ENCODE peak calls at places on chromosomes 7 and 10, in seven cellular contexts. E is HepG2, I is GM12878, Q is HCT116, N is K562, V is SK-N-SH, M is H1. O is an unnamed sample.

GRCh38 chr10:96512524-96512991 is 1.2 kb downstream of the TLL2 start:
- DNase-seq in N (no peak), V (peak), E (no peak), I (no peak), M (peak), Q (no peak), O (no peak)

GRCh38 chr10:33666686-33667480 is 332.4 kb upstream of the NRP1 start:
- DNase-seq in I (no peak), N (no peak), M (no peak), V (no peak), Q (no peak), E (no peak), O (no peak)

GRCh38 chr7:134375206-134375605 is 58.5 kb upstream of the SLC35B4 start:
- DNase-seq in V (no peak), Q (no peak), E (no peak), I (no peak), M (no peak), N (no peak), O (no peak)

GRCh38 chr10:3935933-3936359 is 150.9 kb upstream of the KLF6 start:
- DNase-seq in Q (no peak), V (no peak), N (no peak), M (no peak), E (no peak), I (no peak), O (peak)

GRCh38 chr10:37992083-37992482 is 15.6 kb upstream of the ZNF25 start:
- DNase-seq in I (no peak), E (no peak), M (no peak), Q (no peak), V (peak), N (peak), O (no peak)

GRCh38 chr7:93117852-93118530 is at the start of gene SAMD9:
- DNase-seq in Q (peak), M (no peak), E (peak), N (peak), V (peak), I (peak), O (peak)

GRCh38 chr7:51276967-51277366 is 39.6 kb downstream of the COBL start:
- DNase-seq in N (no peak), M (no peak), E (no peak), V (no peak), Q (no peak), I (no peak), O (no peak)

GRCh38 chr7:127447326-127447945 is 54.9 kb upstream of the ZNF800 start:
- DNase-seq in E (peak), V (peak), I (peak), M (peak), Q (peak), N (peak), O (no peak)

GRCh38 chr10:31961264-31961663 is 32.6 kb upstream of the ARHGAP12 start:
- DNase-seq in M (no peak), Q (no peak), I (no peak), V (no peak), N (no peak), E (no peak), O (peak)

GRCh38 chr10:45354261-45354660 is 19.8 kb upstream of the ALOX5 start:
- DNase-seq in I (no peak), E (no peak), Q (no peak), M (no peak), N (peak), V (no peak), O (no peak)
- TF ChIP-seq JUND in I (no peak), E (no peak), Q (no peak), M (no peak), N (no peak), V (no peak), O (no peak)

GRCh38 chr10:133441780-133442179 is 12.0 kb upstream of the SCART1 start:
- DNase-seq in E (no peak), M (no peak), V (peak), I (no peak), Q (no peak), N (no peak), O (no peak)
- TF ChIP-seq JUND in E (no peak), M (no peak), V (no peak), I (no peak), Q (no peak), N (no peak), O (no peak)

GRCh38 chr10:112952282-112952991 is 2.4 kb downstream of the TCF7L2 start:
- DNase-seq in I (no peak), V (peak), E (no peak), M (no peak), Q (no peak), N (no peak), O (peak)
- TF ChIP-seq JUND in I (no peak), V (no peak), E (no peak), M (no peak), Q (no peak), N (no peak), O (no peak)

DNA sequence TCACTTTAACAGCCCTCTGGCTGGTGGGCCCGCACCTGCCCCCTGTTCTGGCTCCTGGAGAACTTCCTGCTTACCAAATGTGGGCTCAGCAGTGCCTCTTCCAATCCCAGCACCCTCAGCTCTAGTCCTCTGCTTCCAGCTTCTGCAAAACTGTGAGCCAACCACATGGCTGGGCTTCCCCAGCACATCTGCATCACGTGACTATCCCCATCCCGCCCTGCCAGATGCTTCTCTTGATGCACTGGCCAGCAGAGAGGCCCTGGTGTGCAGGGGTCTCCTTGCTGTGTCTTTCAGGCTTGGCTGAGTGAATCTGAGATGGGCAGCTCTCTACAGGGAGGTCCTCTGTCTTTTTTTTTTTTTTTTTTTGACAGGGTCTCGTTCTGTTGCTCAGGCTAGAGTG is 43.8 kb upstream of the DMBT1 start:
- DNase-seq in E (no peak), Q (no peak), V (no peak), I (no peak), M (no peak), N (no peak), O (no peak)
- TF ChIP-seq JUND in E (no peak), Q (no peak), V (no peak), I (no peak), M (no peak), N (no peak), O (no peak)

DNA sequence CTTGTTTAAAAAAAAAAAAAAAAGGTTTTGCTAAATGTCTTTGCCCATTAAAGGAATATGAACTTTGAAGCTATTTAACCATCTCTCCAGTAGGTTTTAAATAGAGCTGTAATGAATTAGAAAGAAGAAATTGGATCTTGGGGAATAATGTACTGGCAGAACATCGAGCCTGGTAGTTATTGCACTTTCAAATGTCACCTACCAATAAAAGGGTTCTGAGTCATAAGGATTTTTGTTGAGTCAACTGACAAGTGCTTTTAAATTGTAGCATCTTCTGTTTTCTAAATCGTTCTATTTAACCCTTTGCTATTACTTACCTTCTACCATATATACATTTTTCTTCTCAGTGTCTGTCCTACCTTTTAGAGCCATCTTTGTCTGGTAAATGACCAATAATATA is 10.7 kb downstream of the CUTC start:
- DNase-seq in V (no peak), I (no peak), E (no peak), Q (no peak), M (no peak), N (no peak), O (no peak)
- TF ChIP-seq JUND in V (peak), I (no peak), E (no peak), Q (no peak), M (no peak), N (no peak), O (no peak)

DNA sequence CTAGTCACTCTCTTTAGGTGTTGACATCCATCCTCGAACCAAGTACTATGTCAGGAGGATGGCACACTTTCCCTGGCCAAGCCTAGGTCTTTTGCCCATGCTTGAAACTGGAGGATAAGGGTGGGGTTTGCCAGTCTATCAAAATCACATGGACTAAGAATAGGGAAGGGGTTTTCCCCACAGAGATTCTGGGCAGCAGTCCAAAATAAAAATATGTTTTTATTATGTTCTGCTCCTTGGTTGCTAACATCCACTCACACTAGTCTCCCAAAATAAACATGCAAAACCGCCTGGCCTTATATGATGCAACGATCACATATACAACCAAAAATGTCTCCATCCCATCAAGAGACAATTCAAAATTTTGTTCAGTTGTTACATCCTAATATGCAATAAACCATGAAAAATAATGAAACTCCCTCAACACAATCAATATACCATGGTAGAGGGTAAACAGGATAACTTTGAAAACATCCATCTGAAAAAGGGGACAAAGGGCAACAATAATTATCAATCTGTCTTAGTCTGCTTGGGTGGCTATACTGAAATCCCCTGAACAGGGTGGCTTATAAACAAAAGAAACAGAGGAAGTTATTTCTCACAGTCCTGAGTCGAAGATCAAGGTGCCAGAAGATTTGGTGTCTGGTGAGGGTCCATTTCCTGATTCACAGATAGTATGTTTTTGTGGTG is 159.4 kb downstream of the ETV1 start:
- DNase-seq in M (no peak), Q (no peak), I (no peak), N (no peak), V (no peak), E (no peak), O (no peak)
- TF ChIP-seq JUND in M (no peak), Q (no peak), I (no peak), N (no peak), V (no peak), E (no peak), O (no peak)

O was measured in T47D.